ENCODE peak calls at places on chromosomes 12 and 14, in eight cellular contexts. P, T, X, A, V, Z, I and W are unnamed samples.

GRCh38 chr12:43896496-43896895 is 60.6 kb downstream of the TMEM117 start:
- DNase-seq in P (no peak), T (no peak), X (no peak), A (no peak), V (no peak), Z (no peak), I (peak), W (no peak)

GRCh38 chr14:102362084-102362483 is 606 bp downstream of the CINP start:
- DNase-seq in P (no peak), T (no peak), X (no peak), A (no peak), V (no peak), Z (no peak), I (no peak), W (no peak)

GRCh38 chr14:38964630-38965029 is 138.4 kb downstream of the SEC23A start:
- DNase-seq in P (no peak), T (no peak), X (no peak), A (no peak), V (no peak), Z (no peak), I (peak), W (no peak)

GRCh38 chr12:6771091-6771495 is 1.2 kb upstream of the LAG3 start:
- DNase-seq in P (no peak), T (no peak), X (no peak), A (no peak), V (no peak), Z (no peak), I (no peak), W (no peak)

GRCh38 chr12:132686831-132687210 is 321 bp downstream of the POLE start:
- DNase-seq in P (no peak), T (no peak), X (peak), A (peak), V (no peak), Z (peak), I (no peak), W (no peak)

GRCh38 chr12:57233357-57234232 is 4.1 kb downstream of the SHMT2 start:
- DNase-seq in P (no peak), T (no peak), X (no peak), A (no peak), V (no peak), Z (peak), I (no peak), W (no peak)

GRCh38 chr14:51792819-51793218 is 67.6 kb upstream of the GNG2 start:
- DNase-seq in P (no peak), T (no peak), X (no peak), A (no peak), V (no peak), Z (no peak), I (no peak), W (no peak)

GRCh38 chr14:78356406-78356805 is 186.2 kb downstream of the NRXN3 start:
- DNase-seq in P (peak), T (no peak), X (peak), A (no peak), V (no peak), Z (no peak), I (peak), W (no peak)

GRCh38 chr14:93970967-93971634 is 5.3 kb downstream of the ASB2 start:
- DNase-seq in P (no peak), T (no peak), X (no peak), A (no peak), V (no peak), Z (no peak), I (no peak), W (no peak)

GRCh38 chr12:86914716-86915115 is 658.5 kb upstream of the MGAT4C start:
- DNase-seq in P (peak), T (peak), X (peak), A (no peak), V (no peak), Z (no peak), I (peak), W (peak)

GRCh38 chr12:68250454-68250853 is 3.0 kb downstream of the IL22 start:
- DNase-seq in P (no peak), T (no peak), X (no peak), A (no peak), V (no peak), Z (no peak), I (no peak), W (no peak)

GRCh38 chr12:32661706-32662105 is 17.4 kb upstream of the DNM1L start:
- DNase-seq in P (no peak), T (no peak), X (no peak), A (no peak), V (no peak), Z (no peak), I (no peak), W (no peak)

GRCh38 chr12:49264466-49264872 is 413 bp upstream of the TUBA1C start:
- DNase-seq in P (no peak), T (no peak), X (no peak), A (no peak), V (no peak), Z (no peak), I (peak), W (no peak)

GRCh38 chr14:60723218-60724079 is 702 bp downstream of the SIX4 start:
- DNase-seq in P (peak), T (peak), X (peak), A (peak), V (no peak), Z (peak), I (peak), W (no peak)

GRCh38 chr12:123269395-123269892 is 2.2 kb downstream of the CDK2AP1 start:
- DNase-seq in P (peak), T (no peak), X (peak), A (no peak), V (no peak), Z (peak), I (peak), W (no peak)

GRCh38 chr14:92647499-92648279 is 100.7 kb downstream of the LGMN start:
- DNase-seq in P (no peak), T (no peak), X (no peak), A (no peak), V (peak), Z (no peak), I (no peak), W (no peak)

GRCh38 chr12:32116897-32117296 is 10.2 kb downstream of the BICD1 start:
- DNase-seq in P (no peak), T (no peak), X (no peak), A (no peak), V (no peak), Z (no peak), I (no peak), W (no peak)

GRCh38 chr12:49832836-49833421 is 4.7 kb upstream of the NCKAP5L start:
- DNase-seq in P (no peak), T (no peak), X (no peak), A (no peak), V (no peak), Z (no peak), I (no peak), W (no peak)

GRCh38 chr12:52202361-52203078 is 10.7 kb upstream of the KRT80 start:
- DNase-seq in P (peak), T (no peak), X (no peak), A (peak), V (no peak), Z (peak), I (peak), W (no peak)

GRCh38 chr14:84144166-84144565 is 1385.8 kb upstream of the FLRT2 start:
- DNase-seq in P (no peak), T (no peak), X (no peak), A (no peak), V (no peak), Z (no peak), I (no peak), W (no peak)

GRCh38 chr12:32039341-32039740 is 67.3 kb upstream of the BICD1 start:
- DNase-seq in P (no peak), T (no peak), X (no peak), A (no peak), V (no peak), Z (no peak), I (peak), W (no peak)

GRCh38 chr12:101792046-101792931 is 38.5 kb downstream of the GNPTAB start:
- DNase-seq in P (no peak), T (no peak), X (no peak), A (no peak), V (no peak), Z (no peak), I (no peak), W (no peak)

GRCh38 chr12:62426095-62426488 is 40.5 kb upstream of the MON2 start:
- DNase-seq in P (no peak), T (no peak), X (no peak), A (no peak), V (no peak), Z (no peak), I (no peak), W (no peak)

GRCh38 chr14:73455294-73455693 is 3.1 kb downstream of the NUMB start:
- DNase-seq in P (no peak), T (no peak), X (no peak), A (no peak), V (no peak), Z (no peak), I (no peak), W (no peak)

GRCh38 chr12:4960030-4960429 is 50.3 kb downstream of the KCNA1 start:
- DNase-seq in P (peak), T (no peak), X (no peak), A (peak), V (no peak), Z (peak), I (peak), W (no peak)

GRCh38 chr12:54641089-54641488 is 6.4 kb upstream of the LACRT start:
- DNase-seq in P (no peak), T (no peak), X (no peak), A (no peak), V (no peak), Z (no peak), I (no peak), W (no peak)

GRCh38 chr12:12398026-12398859 is 41.4 kb downstream of the BORCS5 start:
- DNase-seq in P (no peak), T (peak), X (no peak), A (no peak), V (no peak), Z (peak), I (no peak), W (peak)

GRCh38 chr14:99774526-99775307 is 18.5 kb upstream of the EML1 start:
- DNase-seq in P (no peak), T (no peak), X (no peak), A (peak), V (no peak), Z (peak), I (no peak), W (no peak)

GRCh38 chr12:131783915-131784541 is 44.2 kb upstream of the MMP17 start:
- DNase-seq in P (no peak), T (no peak), X (peak), A (no peak), V (no peak), Z (no peak), I (peak), W (peak)

GRCh38 chr12:124497658-124498057 is 69.8 kb downstream of the NCOR2 start:
- DNase-seq in P (no peak), T (no peak), X (no peak), A (no peak), V (no peak), Z (peak), I (no peak), W (no peak)

GRCh38 chr14:38868415-38869290 is 234.4 kb downstream of the SEC23A start:
- DNase-seq in P (peak), T (peak), X (no peak), A (peak), V (no peak), Z (no peak), I (no peak), W (no peak)

GRCh38 chr14:54682578-54682977 is 115.7 kb downstream of the SAMD4A start:
- DNase-seq in P (no peak), T (no peak), X (no peak), A (no peak), V (no peak), Z (no peak), I (no peak), W (no peak)

GRCh38 chr12:96448287-96448686 is 41.1 kb upstream of the CFAP54 start:
- DNase-seq in P (no peak), T (no peak), X (no peak), A (no peak), V (no peak), Z (no peak), I (no peak), W (peak)

GRCh38 chr12:11685716-11686115 is 36.2 kb downstream of the ETV6 start:
- DNase-seq in P (no peak), T (no peak), X (no peak), A (no peak), V (no peak), Z (no peak), I (no peak), W (no peak)

GRCh38 chr14:89163237-89163636 is 253.8 kb downstream of the FOXN3 start:
- DNase-seq in P (no peak), T (no peak), X (no peak), A (no peak), V (no peak), Z (no peak), I (no peak), W (no peak)

GRCh38 chr14:94368956-94369355 is 19.4 kb downstream of the SERPINA1 start:
- DNase-seq in P (no peak), T (no peak), X (no peak), A (no peak), V (no peak), Z (no peak), I (no peak), W (no peak)

GRCh38 chr12:1553546-1553945 is 40.8 kb downstream of the FBXL14 start:
- DNase-seq in P (no peak), T (no peak), X (no peak), A (no peak), V (no peak), Z (no peak), I (no peak), W (no peak)

GRCh38 chr12:54935235-54935951 is 49.2 kb downstream of the TESPA1 start:
- DNase-seq in P (peak), T (peak), X (no peak), A (peak), V (no peak), Z (no peak), I (no peak), W (peak)